ENCODE peak calls at places on chromosomes 11 and 22, in seven cellular contexts. Q is pancreas, W is heart right ventricle, D is MM.1S, R is heart left ventricle, Y is brain microvascular endothelial cell, S is right lobe of liver. N is an unnamed sample.

GRCh38 chr11:27215471-27216267 is 147.3 kb downstream of the CCDC34 start:
- DNase-seq in Q (peak), W (peak), D (no peak), R (peak), Y (no peak), S (peak), N (no peak)

GRCh38 chr11:110463153-110463552 is 33.4 kb downstream of the FDX1 start:
- DNase-seq in Q (no peak), W (peak), D (no peak), R (peak), Y (peak), S (peak), N (no peak)

GRCh38 chr22:49667236-49667635 is 160.4 kb downstream of the BRD1 start:
- DNase-seq in Q (no peak), W (peak), D (no peak), R (peak), Y (no peak), S (no peak), N (no peak)

GRCh38 chr22:44937216-44937615 is 72.6 kb downstream of the PHF21B start:
- DNase-seq in Q (no peak), W (no peak), D (no peak), R (no peak), Y (no peak), S (no peak), N (no peak)

GRCh38 chr11:71500601-71501021 is 26.5 kb upstream of the KRTAP5-7 start:
- DNase-seq in Q (peak), W (peak), D (no peak), R (peak), Y (no peak), S (peak), N (no peak)

GRCh38 chr22:47318041-47318737 is 555.7 kb downstream of the TBC1D22A start:
- DNase-seq in Q (no peak), W (no peak), D (no peak), R (no peak), Y (no peak), S (no peak), N (no peak)

GRCh38 chr11:1060885-1061616 is 13.6 kb upstream of the MUC2 start:
- DNase-seq in Q (no peak), W (peak), D (no peak), R (peak), Y (peak), S (no peak), N (no peak)

GRCh38 chr11:70230151-70230839 is 27.2 kb downstream of the FADD start:
- DNase-seq in Q (no peak), W (no peak), D (no peak), R (no peak), Y (no peak), S (no peak), N (no peak)

GRCh38 chr11:76604081-76604601 is 66.4 kb downstream of the LRRC32 start:
- DNase-seq in Q (peak), W (peak), D (no peak), R (no peak), Y (no peak), S (no peak), N (no peak)

GRCh38 chr11:130606781-130607511 is 158.5 kb downstream of the ADAMTS15 start:
- DNase-seq in Q (no peak), W (no peak), D (no peak), R (peak), Y (no peak), S (no peak), N (no peak)

GRCh38 chr11:101456812-101457211 is 127.0 kb downstream of the TRPC6 start:
- DNase-seq in Q (no peak), W (no peak), D (peak), R (no peak), Y (no peak), S (no peak), N (no peak)

GRCh38 chr22:42700355-42700754 is 20.3 kb downstream of the A4GALT start:
- DNase-seq in Q (no peak), W (no peak), D (no peak), R (no peak), Y (no peak), S (no peak), N (no peak)

GRCh38 chr11:86978247-86978646 is 23.1 kb upstream of the FZD4 start:
- DNase-seq in Q (no peak), W (no peak), D (no peak), R (no peak), Y (no peak), S (no peak), N (no peak)

GRCh38 chr11:106400949-106401545 is 323.6 kb downstream of the AASDHPPT start:
- DNase-seq in Q (no peak), W (no peak), D (no peak), R (no peak), Y (peak), S (no peak), N (no peak)

GRCh38 chr11:59102259-59102765 is 4.7 kb upstream of the FAM111B start:
- DNase-seq in Q (peak), W (peak), D (peak), R (peak), Y (peak), S (peak), N (peak)

GRCh38 chr22:25097006-25097405 is 102.7 kb upstream of the CRYBB3 start:
- DNase-seq in Q (no peak), W (no peak), D (no peak), R (no peak), Y (no peak), S (no peak), N (no peak)

GRCh38 chr11:69919659-69920499 is 100.7 kb upstream of the FGF3 start:
- DNase-seq in Q (peak), W (no peak), D (no peak), R (no peak), Y (no peak), S (no peak), N (no peak)

GRCh38 chr22:33271390-33272161 is 213.4 kb upstream of the SYN3 start:
- DNase-seq in Q (peak), W (peak), D (no peak), R (peak), Y (peak), S (peak), N (peak)

GRCh38 chr11:73716153-73717056 is 44.5 kb downstream of the RAB6A start:
- DNase-seq in Q (no peak), W (no peak), D (no peak), R (no peak), Y (no peak), S (no peak), N (no peak)

GRCh38 chr11:43982421-43982820 is 40.0 kb downstream of the C11orf96 start:
- DNase-seq in Q (no peak), W (no peak), D (no peak), R (no peak), Y (no peak), S (no peak), N (no peak)

GRCh38 chr11:133955091-133955846 is 1.5 kb downstream of the IGSF9B start:
- DNase-seq in Q (peak), W (peak), D (no peak), R (peak), Y (no peak), S (no peak), N (no peak)

GRCh38 chr22:35947794-35948425 is 80.7 kb downstream of the RBFOX2 start:
- DNase-seq in Q (no peak), W (no peak), D (no peak), R (no peak), Y (peak), S (no peak), N (no peak)

GRCh38 chr11:120212926-120213325 is 2.1 kb downstream of the OAF start:
- DNase-seq in Q (no peak), W (no peak), D (no peak), R (no peak), Y (no peak), S (no peak), N (no peak)

GRCh38 chr11:2518983-2519340 is 74.2 kb downstream of the KCNQ1 start:
- DNase-seq in Q (peak), W (no peak), D (no peak), R (no peak), Y (no peak), S (no peak), N (no peak)

GRCh38 chr11:78564889-78565467 is 9.7 kb downstream of the NARS2 start:
- DNase-seq in Q (no peak), W (no peak), D (no peak), R (no peak), Y (no peak), S (no peak), N (no peak)

GRCh38 chr11:36793542-36793926 is 195.5 kb upstream of the RAG2 start:
- DNase-seq in Q (no peak), W (no peak), D (no peak), R (no peak), Y (no peak), S (no peak), N (no peak)

GRCh38 chr22:45673482-45674175 is 2.0 kb downstream of the ATXN10 start:
- DNase-seq in Q (no peak), W (no peak), D (no peak), R (no peak), Y (no peak), S (no peak), N (no peak)

GRCh38 chr11:74307409-74307808 is 4.0 kb downstream of the P4HA3 start:
- DNase-seq in Q (no peak), W (peak), D (no peak), R (no peak), Y (peak), S (peak), N (no peak)

GRCh38 chr11:32729976-32730375 is 64.5 kb downstream of the CCDC73 start:
- DNase-seq in Q (no peak), W (no peak), D (no peak), R (no peak), Y (no peak), S (no peak), N (no peak)

GRCh38 chr22:36586852-36587251 is 57.9 kb upstream of the EIF3D start:
- DNase-seq in Q (no peak), W (no peak), D (no peak), R (no peak), Y (no peak), S (no peak), N (no peak)

GRCh38 chr11:114738954-114739353 is 60.6 kb downstream of the NXPE2 start:
- DNase-seq in Q (no peak), W (peak), D (peak), R (no peak), Y (peak), S (peak), N (peak)
- TF ChIP-seq CTCF in Q (peak), W (peak), D (peak), R (peak), Y (peak), S (peak), N (peak)

DNA sequence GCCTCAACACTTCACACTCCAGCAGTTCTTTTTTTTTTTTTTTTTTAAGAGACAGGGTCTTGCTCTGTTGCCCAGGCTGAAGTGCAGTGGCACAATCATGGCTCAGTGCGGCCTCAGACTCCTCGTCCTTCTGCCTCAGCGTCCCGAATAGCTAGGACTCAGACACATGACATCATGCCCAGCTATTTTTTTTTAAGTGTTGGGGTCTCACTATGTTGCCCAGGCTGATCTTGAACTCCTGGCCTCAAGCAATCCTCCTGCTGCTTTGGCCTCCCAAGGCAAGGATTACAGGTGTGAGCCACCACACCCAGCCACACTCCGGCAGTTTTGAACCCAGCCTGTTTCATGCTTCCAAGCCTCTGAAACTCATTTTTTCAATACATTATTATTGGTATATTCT is 3.7 kb downstream of the PPP2R1B start:
- DNase-seq in Q (no peak), W (no peak), D (no peak), R (no peak), Y (no peak), S (no peak), N (no peak)
- H3K4me3 ChIP-seq in Q (no peak), W (no peak), D (no peak), R (no peak), Y (no peak), S (no peak), N (no peak)

DNA sequence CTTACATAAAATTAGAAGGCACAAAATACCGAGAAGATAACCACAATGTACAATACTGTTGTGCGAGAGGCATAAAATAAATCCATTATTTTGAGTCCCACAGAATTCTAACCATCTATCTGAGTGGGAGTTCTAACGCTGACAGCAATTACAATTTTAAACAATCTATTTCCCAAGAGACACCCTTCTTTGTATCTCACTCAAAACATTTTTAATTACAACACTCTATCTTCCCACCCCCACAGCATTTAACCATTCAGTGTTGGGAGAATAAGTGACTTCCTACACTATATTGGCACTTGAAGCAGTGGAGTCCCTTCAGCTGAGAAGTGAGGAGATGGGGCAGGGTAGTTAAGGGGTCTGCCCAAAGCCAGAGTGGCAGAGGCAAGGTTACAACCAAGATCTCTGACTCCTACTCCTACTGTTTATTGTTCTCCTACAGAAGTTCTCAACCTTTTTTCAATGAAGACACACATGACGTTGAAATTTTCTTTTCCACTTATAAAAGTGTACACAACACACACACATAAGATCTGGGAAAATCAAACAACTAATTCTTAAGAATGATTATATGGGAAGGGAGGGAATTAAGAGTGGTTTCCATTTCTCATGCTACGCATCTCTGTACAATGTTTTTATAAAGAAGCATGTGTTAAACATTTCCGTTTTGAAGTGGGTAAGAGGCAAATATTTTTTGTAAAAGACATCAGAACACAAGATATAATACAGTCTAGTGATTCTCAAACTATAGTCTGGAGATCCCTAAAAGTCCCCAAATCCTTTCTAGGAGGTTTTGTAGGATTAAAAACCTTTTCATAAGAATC is 10.9 kb downstream of the SLC25A17 start:
- DNase-seq in Q (no peak), W (no peak), D (no peak), R (no peak), Y (no peak), S (no peak), N (no peak)
- TF ChIP-seq CTCF in Q (no peak), W (no peak), D (no peak), R (no peak), Y (no peak), S (no peak), N (no peak)

DNA sequence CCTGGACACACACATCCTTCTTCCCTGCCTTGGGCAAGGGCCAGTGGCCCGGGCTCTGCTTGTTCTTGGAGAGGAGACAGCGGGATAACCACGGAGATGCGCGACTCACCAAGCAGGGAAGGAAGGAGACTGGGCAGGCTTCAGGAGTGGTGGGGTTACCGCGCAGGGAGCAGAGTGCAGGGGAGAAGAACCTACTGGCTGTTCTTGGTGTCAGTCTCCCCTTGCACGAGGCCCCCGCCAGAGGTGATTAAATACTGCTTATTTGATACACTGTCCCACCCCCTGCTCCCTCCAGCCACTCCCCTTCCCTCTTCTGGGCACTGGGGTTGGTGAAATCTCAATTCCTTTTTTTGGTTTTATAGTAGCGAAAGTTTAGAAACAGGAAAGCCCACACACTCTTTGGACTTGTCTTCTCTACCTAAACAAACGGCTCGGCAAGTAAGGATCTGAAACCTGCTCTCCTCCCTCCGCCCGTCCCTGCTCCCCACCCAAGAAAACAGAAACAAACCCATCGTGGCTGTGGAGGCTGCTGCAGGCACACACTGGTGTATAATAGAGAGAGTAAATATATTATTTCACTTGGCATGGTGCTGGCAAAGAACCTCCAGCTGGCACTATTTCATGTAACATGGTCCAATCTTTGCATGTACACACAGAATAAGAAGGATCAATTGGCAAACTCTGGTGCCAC is 10.8 kb downstream of the LARGE2 start:
- DNase-seq in Q (peak), W (no peak), D (no peak), R (no peak), Y (no peak), S (no peak), N (no peak)
- H3K4me3 ChIP-seq in Q (no peak), W (no peak), D (no peak), R (no peak), Y (no peak), S (no peak), N (no peak)

DNA sequence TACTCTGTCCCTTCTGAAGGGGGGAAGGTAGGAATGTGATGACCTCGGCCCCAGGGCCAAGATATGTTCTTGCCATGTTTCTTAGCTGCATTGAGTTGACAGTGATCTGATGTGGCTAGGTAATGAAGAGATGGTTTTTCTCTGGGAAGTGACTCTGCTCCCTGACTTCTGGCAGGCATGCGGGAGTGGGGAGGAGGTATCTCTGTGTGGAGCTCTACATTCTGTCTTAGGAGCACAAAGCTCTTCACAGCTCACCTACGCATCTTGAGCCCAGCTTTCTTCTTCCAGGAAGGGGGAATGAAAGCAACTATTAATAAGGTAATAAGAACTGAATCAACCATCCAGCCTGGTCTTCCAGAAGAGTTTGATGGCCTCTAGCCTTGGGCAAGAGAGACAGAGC is 241.0 kb downstream of the ST3GAL4 start:
- DNase-seq in Q (no peak), W (no peak), D (no peak), R (no peak), Y (no peak), S (no peak), N (no peak)
- TF ChIP-seq CTCF in Q (no peak), W (no peak), D (no peak), R (no peak), Y (no peak), S (no peak), N (no peak)

DNA sequence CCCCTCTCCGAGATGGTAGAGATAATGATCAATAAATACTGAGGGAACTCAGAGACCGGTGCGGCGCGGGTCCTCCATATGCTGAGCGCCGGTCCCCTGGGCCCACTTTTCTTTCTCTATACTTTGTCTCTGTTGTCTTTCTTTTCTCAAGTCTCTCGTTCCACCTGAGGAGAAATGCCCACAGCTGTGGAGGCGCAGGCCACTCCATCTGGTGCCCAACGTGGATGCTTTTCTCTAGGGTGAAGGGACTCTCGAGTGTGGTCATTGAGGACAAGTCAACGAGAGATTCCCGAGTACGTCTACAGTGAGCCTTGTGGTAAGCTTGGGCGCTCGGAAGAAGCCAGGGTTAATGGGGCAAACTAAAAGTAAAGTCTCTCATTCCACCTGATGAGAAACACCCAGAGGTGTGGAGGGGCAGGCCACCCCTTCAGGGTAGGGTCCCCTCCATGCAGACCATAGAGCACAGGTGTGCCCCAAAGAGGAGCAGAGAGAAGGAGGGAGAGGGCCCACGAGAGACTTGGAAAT is 43.2 kb downstream of the IGLL1 start:
- DNase-seq in Q (no peak), W (no peak), D (no peak), R (no peak), Y (no peak), S (no peak), N (no peak)
- H3K4me3 ChIP-seq in Q (no peak), W (no peak), D (no peak), R (no peak), Y (no peak), S (no peak), N (no peak)